ENCODE peak calls at places on chromosome 16, in five cellular contexts. V is activated CD4-positive, alpha-beta T cell treated with anti-CD3 and anti-CD28 coated beads for 48 hours; R is activated CD8-positive, alpha-beta T cell treated with anti-CD3 and anti-CD28 coated beads, Interleukin-2, amount 10 ng/mL, durations not matched to agents 7 days and 5 days; O is RPMI7951; T is mammary epithelial cell. H is an unnamed sample.

GRCh38 chr16:79628501-79628975 is 28.0 kb upstream of the MAF start:
- DNase-seq in V (peak; percentile 83), R (peak; percentile 66), O (peak; percentile 93), T (peak; percentile 97), H (peak; percentile 1)

GRCh38 chr16:30185141-30185682 is 1.8 kb downstream of the CORO1A start:
- DNase-seq in V (peak; percentile 47), R (peak; percentile 65), O (no peak), T (no peak), H (no peak)

GRCh38 chr16:83624436-83625120 is 183.2 kb upstream of the HSBP1 start:
- DNase-seq in V (no peak), R (no peak), O (no peak), T (no peak), H (no peak)

GRCh38 chr16:60727856-60728255 is 1308.4 kb downstream of the CDH8 start:
- DNase-seq in V (no peak), R (no peak), O (no peak), T (no peak), H (no peak)

GRCh38 chr16:82824408-82824807 is 197.6 kb downstream of the CDH13 start:
- DNase-seq in V (no peak), R (no peak), O (peak; percentile 51), T (peak; percentile 3), H (no peak)

GRCh38 chr16:50733468-50733867 is 8.4 kb upstream of the CYLD start:
- DNase-seq in V (no peak), R (no peak), O (no peak), T (no peak), H (no peak)

GRCh38 chr16:25063865-25064264 is 47.7 kb upstream of the LCMT1 start:
- DNase-seq in V (no peak), R (no peak), O (peak; percentile 31), T (no peak), H (no peak)

GRCh38 chr16:89106533-89107208 is 13.0 kb downstream of the ACSF3 start:
- DNase-seq in V (no peak), R (no peak), O (no peak), T (no peak), H (no peak)

GRCh38 chr16:86484240-86484639 is 26.1 kb upstream of the FOXF1 start:
- DNase-seq in V (no peak), R (no peak), O (no peak), T (no peak), H (no peak)

GRCh38 chr16:16151315-16151714 is 72.0 kb downstream of the ABCC6 start:
- DNase-seq in V (no peak), R (no peak), O (no peak), T (no peak), H (no peak)

GRCh38 chr16:64459821-64460220 is 662.0 kb downstream of the CDH11 start:
- DNase-seq in V (no peak), R (no peak), O (peak; percentile 60), T (no peak), H (no peak)

GRCh38 chr16:80935691-80936090 is 71.0 kb downstream of the CMC2 start:
- DNase-seq in V (no peak), R (no peak), O (no peak), T (no peak), H (no peak)

GRCh38 chr16:75114179-75114945 is 2.2 kb downstream of the LDHD start:
- DNase-seq in V (no peak), R (no peak), O (peak; percentile 32), T (no peak), H (no peak)

GRCh38 chr16:68370921-68371651 is 60.3 kb downstream of the PRMT7 start:
- DNase-seq in V (peak; percentile 45), R (peak; percentile 82), O (no peak), T (no peak), H (no peak)

GRCh38 chr16:68081796-68082567 is 3.2 kb upstream of the NFATC3 start:
- DNase-seq in V (peak; percentile 58), R (no peak), O (no peak), T (no peak), H (no peak)

GRCh38 chr16:85463228-85463611 is 149.9 kb upstream of the GSE1 start:
- DNase-seq in V (no peak), R (no peak), O (no peak), T (no peak), H (peak; percentile 40)

GRCh38 chr16:85395913-85396878 is 216.9 kb upstream of the GSE1 start:
- DNase-seq in V (no peak), R (no peak), O (no peak), T (peak; percentile 71), H (no peak)

GRCh38 chr16:794853-795466 is 5.6 kb downstream of the GNG13 start:
- DNase-seq in V (no peak), R (no peak), O (no peak), T (no peak), H (no peak)

GRCh38 chr16:8712589-8713361 is 38.4 kb downstream of the ABAT start:
- DNase-seq in V (no peak), R (no peak), O (no peak), T (no peak), H (no peak)

GRCh38 chr16:80993293-80993691 is 13.4 kb downstream of the CMC2 start:
- DNase-seq in V (no peak), R (no peak), O (peak; percentile 86), T (peak; percentile 75), H (no peak)

GRCh38 chr16:7016986-7017385 is 315.7 kb upstream of the RBFOX1 start:
- DNase-seq in V (no peak), R (no peak), O (no peak), T (no peak), H (no peak)

GRCh38 chr16:48165961-48166578 is 10.3 kb upstream of the ABCC12 start:
- DNase-seq in V (no peak), R (no peak), O (peak; percentile 83), T (peak; percentile 9), H (no peak)

GRCh38 chr16:84144301-84144858 is 597 bp downstream of the HSDL1 start:
- DNase-seq in V (peak; percentile 64), R (peak; percentile 61), O (no peak), T (peak; percentile 14), H (peak; percentile 36)